ENCODE peak calls at places on chromosomes 16 and 17, in six cellular contexts. W, D, H, A, R and N are unnamed samples.
A peak's percentile ranks its signal among the peaks of the same experiment; 100 is the strongest.

GRCh38 chr17:27466376-27466747 is 10.1 kb downstream of the KSR1 start:
- DNase-seq in A (no peak), W (no peak), R (no peak), D (no peak), H (no peak), N (no peak)

GRCh38 chr17:28008526-28008925 is 34.0 kb upstream of the NLK start:
- DNase-seq in R (peak; percentile 46), D (peak; percentile 88), W (peak; percentile 18), H (peak; percentile 79), A (peak; percentile 21), N (no peak)

GRCh38 chr16:20814761-20815160 is 8.4 kb downstream of the REXO5 start:
- DNase-seq in W (no peak), R (no peak), D (no peak), A (no peak), H (no peak), N (no peak)

GRCh38 chr16:50306287-50306686 is 39.9 kb downstream of the ADCY7 start:
- DNase-seq in R (peak; percentile 17), D (no peak), W (no peak), A (no peak), H (no peak), N (no peak)

GRCh38 chr17:75009139-75009724 is 3.2 kb upstream of the MRPL58 start:
- DNase-seq in A (no peak), H (no peak), R (no peak), D (no peak), W (no peak), N (no peak)

GRCh38 chr17:13576661-13577526 is 24.8 kb downstream of the HS3ST3A1 start:
- DNase-seq in R (no peak), D (no peak), H (no peak), A (no peak), W (no peak), N (no peak)

GRCh38 chr17:1143573-1143972 is 36.2 kb downstream of the ABR start:
- DNase-seq in W (no peak), R (no peak), H (peak; percentile 62), D (peak; percentile 93), A (no peak), N (no peak)

GRCh38 chr16:28105954-28106353 is 42.4 kb upstream of the GSG1L start:
- DNase-seq in R (no peak), W (no peak), D (no peak), H (no peak), A (no peak), N (no peak)

GRCh38 chr17:35534694-35535093 is 2.8 kb downstream of the SLFN12L start:
- DNase-seq in H (no peak), D (no peak), W (no peak), R (no peak), A (no peak), N (no peak)

GRCh38 chr16:56102159-56102798 is 89.0 kb upstream of the GNAO1 start:
- DNase-seq in H (no peak), R (no peak), D (peak; percentile 26), W (peak; percentile 65), A (no peak), N (no peak)

GRCh38 chr16:16116841-16117240 is 106.5 kb downstream of the ABCC6 start:
- DNase-seq in D (no peak), W (no peak), H (no peak), A (no peak), R (no peak), N (no peak)

GRCh38 chr17:550776-551175 is 163.9 kb downstream of the VPS53 start:
- DNase-seq in H (no peak), W (no peak), D (no peak), R (no peak), A (no peak), N (no peak)

GRCh38 chr16:25135239-25135878 is 23.8 kb downstream of the LCMT1 start:
- DNase-seq in W (no peak), A (peak; percentile 15), H (no peak), R (no peak), D (no peak), N (no peak)

GRCh38 chr17:62676231-62676943 is 48.9 kb downstream of the MRC2 start:
- DNase-seq in A (no peak), R (no peak), H (no peak), W (no peak), D (no peak), N (no peak)

GRCh38 chr16:5350118-5350517 is 252.5 kb upstream of the EEF2KMT start:
- DNase-seq in D (peak; percentile 25), H (no peak), W (no peak), A (no peak), R (no peak), N (no peak)

GRCh38 chr17:74761419-74761818 is 13.0 kb downstream of the NHERF1 start:
- DNase-seq in D (no peak), W (no peak), R (no peak), H (no peak), A (no peak), N (no peak)

GRCh38 chr17:68006797-68007196 is 10.5 kb upstream of the C17orf58 start:
- DNase-seq in R (no peak), D (no peak), W (peak; percentile 28), H (no peak), A (no peak), N (no peak)

GRCh38 chr17:73423159-73423715 is 111.4 kb upstream of the CDC42EP4 start:
- DNase-seq in W (no peak), A (no peak), H (no peak), D (no peak), R (no peak), N (no peak)

GRCh38 chr17:50542795-50543774 is 3.9 kb upstream of the SPATA20 start:
- DNase-seq in H (no peak), A (peak; percentile 77), D (no peak), R (peak; percentile 94), W (peak; percentile 31), N (no peak)

GRCh38 chr16:4561565-4561964 is 5.4 kb downstream of the C16orf96 start:
- DNase-seq in D (peak; percentile 32), R (no peak), W (no peak), A (no peak), H (peak; percentile 30), N (no peak)

GRCh38 chr17:71762526-71762925 is 358.3 kb upstream of the SOX9 start:
- DNase-seq in D (no peak), R (no peak), W (no peak), A (no peak), H (no peak), N (no peak)

GRCh38 chr16:87126403-87127025 is 190.7 kb downstream of the C16orf95 start:
- DNase-seq in D (no peak), H (no peak), R (no peak), W (no peak), A (no peak), N (no peak)

GRCh38 chr17:47704116-47704515 is 10.2 kb downstream of the TBKBP1 start:
- DNase-seq in W (no peak), H (no peak), D (no peak), A (no peak), R (no peak), N (no peak)

GRCh38 chr17:14398766-14399165 is 97.9 kb downstream of the HS3ST3B1 start:
- DNase-seq in A (no peak), D (no peak), W (no peak), H (no peak), R (no peak), N (no peak)

GRCh38 chr16:88315543-88316105 is 67.1 kb upstream of the ZNF469 start:
- DNase-seq in H (no peak), D (no peak), W (no peak), R (peak; percentile 38), A (peak; percentile 78), N (no peak)

GRCh38 chr16:30535106-30535776 is 583 bp upstream of the ZNF747 start:
- DNase-seq in H (peak; percentile 26), A (no peak), R (no peak), W (no peak), D (peak; percentile 41), N (no peak)

GRCh38 chr17:55420776-55421178 is 858 bp downstream of the MMD start:
- DNase-seq in A (peak; percentile 41), R (peak; percentile 41), W (peak; percentile 62), H (peak; percentile 32), D (peak; percentile 49), N (no peak)

GRCh38 chr16:53773881-53774280 is 69.9 kb downstream of the FTO start:
- DNase-seq in A (no peak), W (no peak), H (no peak), D (no peak), R (no peak), N (no peak)
- H3K27ac ChIP-seq in A (peak overlapping the region; percentile 72), W (peak overlapping the region; percentile 50), H (no peak overlapping the region), D (no peak overlapping the region), R (peak overlapping the region; percentile 64), N (no peak overlapping the region)

GRCh38 chr16:84532855-84533486 is 28.5 kb upstream of the MEAK7 start:
- DNase-seq in W (no peak), A (no peak), R (no peak), D (no peak), H (no peak), N (no peak)
- H3K27ac ChIP-seq in W (peak overlapping the region; percentile 78), A (peak overlapping the region; percentile 39), R (peak overlapping the region; percentile 80), D (peak overlapping the region; percentile 81), H (peak overlapping the region; percentile 96), N (peak overlapping the region; percentile 59)

DNA sequence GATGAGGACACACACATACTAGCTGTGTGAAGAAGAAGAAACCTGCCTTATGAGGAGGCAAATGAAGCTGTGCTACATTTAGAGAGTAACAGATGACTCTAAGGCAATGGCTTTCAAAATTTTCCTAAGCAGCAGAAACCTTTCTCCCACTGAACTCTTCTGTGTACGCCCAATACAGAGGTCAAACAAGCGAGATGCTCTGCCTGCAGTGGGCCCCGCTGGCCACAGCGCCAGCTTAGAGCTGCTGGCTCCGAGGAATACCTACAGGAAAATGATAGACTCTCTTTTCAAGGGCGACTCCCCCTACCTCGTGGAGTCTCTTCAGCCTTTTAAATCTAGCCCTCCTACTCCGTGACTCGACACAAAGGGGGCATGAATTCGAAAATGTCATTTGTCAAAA is 39.2 kb downstream of the GNA13 start:
- DNase-seq in H (no peak), D (peak; percentile 31), R (no peak), W (no peak), A (no peak), N (no peak)
- H3K27ac ChIP-seq in H (no peak overlapping the region), D (no peak overlapping the region), R (peak overlapping the region; percentile 52), W (peak overlapping the region; percentile 34), A (peak overlapping the region; percentile 78), N (peak overlapping the region; percentile 62)

DNA sequence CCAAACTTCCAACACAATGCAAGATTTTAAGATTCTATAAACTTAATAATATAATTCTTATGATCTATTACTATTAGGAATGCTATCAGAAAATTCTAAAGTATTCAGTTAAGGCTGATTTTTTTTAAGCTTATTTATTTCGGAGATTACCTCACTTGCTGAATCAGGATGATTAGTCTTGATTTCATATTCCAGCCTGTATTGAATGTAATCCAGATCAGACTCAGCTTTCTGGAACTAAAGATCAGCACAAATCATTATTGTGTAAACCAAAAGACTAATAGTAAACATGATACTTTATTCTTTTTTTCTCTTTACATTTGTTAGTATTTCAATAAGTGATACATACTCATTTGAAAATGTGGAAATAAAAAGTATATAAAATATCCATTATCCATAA is 23.9 kb downstream of the SKA2 start:
- DNase-seq in A (no peak), R (no peak), D (no peak), W (no peak), H (no peak), N (no peak)
- H3K27ac ChIP-seq in A (no peak overlapping the region), R (no peak overlapping the region), D (no peak overlapping the region), W (no peak overlapping the region), H (no peak overlapping the region), N (no peak overlapping the region)

GRCh38 chr17:48842746-48843145 is 11.9 kb downstream of the CALCOCO2 start:
- DNase-seq in A (no peak), H (no peak), R (no peak), W (no peak), D (no peak), N (no peak)
- H3K27ac ChIP-seq in A (no peak overlapping the region), H (no peak overlapping the region), R (peak overlapping the region; percentile 92), W (peak overlapping the region; percentile 85), D (no peak overlapping the region), N (no peak overlapping the region)